ENCODE peak calls at places on chromosomes 1 and 21, in four cellular contexts. One of them, this sample, is unnamed.

GRCh38 chr21:39184050-39184980 is 1.1 kb upstream of the PSMG1 start:
- DNase-seq in NCI-H1092 treated with DMSO at 0.1 percent for 48 hours: peak
- DNase-seq in sigmoid colon: no peak
- DNase-seq in activated T-cell treated with anti-CD3 and anti-CD28 coated beads, Interleukin-2, amount 50 U/mL, for 48 hours: no peak
- DNase-seq in this sample: no peak

GRCh38 chr1:231694465-231695077 is 68.0 kb downstream of the DISC1 start:
- DNase-seq in NCI-H1092 treated with DMSO at 0.1 percent for 48 hours: no peak
- DNase-seq in sigmoid colon: no peak
- DNase-seq in activated T-cell treated with anti-CD3 and anti-CD28 coated beads, Interleukin-2, amount 50 U/mL, for 48 hours: no peak
- DNase-seq in this sample: no peak

GRCh38 chr1:161943713-161944112 is 80.0 kb downstream of the OLFML2B start:
- DNase-seq in NCI-H1092 treated with DMSO at 0.1 percent for 48 hours: peak
- DNase-seq in sigmoid colon: no peak
- DNase-seq in activated T-cell treated with anti-CD3 and anti-CD28 coated beads, Interleukin-2, amount 50 U/mL, for 48 hours: no peak
- DNase-seq in this sample: no peak

GRCh38 chr1:101520302-101520701 is 283.5 kb downstream of the S1PR1 start:
- DNase-seq in sigmoid colon: no peak
- DNase-seq in activated T-cell treated with anti-CD3 and anti-CD28 coated beads, Interleukin-2, amount 50 U/mL, for 48 hours: peak
- DNase-seq in NCI-H1092 treated with DMSO at 0.1 percent for 48 hours: peak
- DNase-seq in this sample: peak

GRCh38 chr1:185453496-185454192 is 136.6 kb upstream of the IVNS1ABP start:
- DNase-seq in NCI-H1092 treated with DMSO at 0.1 percent for 48 hours: no peak
- DNase-seq in sigmoid colon: no peak
- DNase-seq in activated T-cell treated with anti-CD3 and anti-CD28 coated beads, Interleukin-2, amount 50 U/mL, for 48 hours: no peak
- DNase-seq in this sample: no peak

GRCh38 chr1:172272087-172272486 is 148.4 kb upstream of the C1orf105 start:
- DNase-seq in NCI-H1092 treated with DMSO at 0.1 percent for 48 hours: no peak
- DNase-seq in activated T-cell treated with anti-CD3 and anti-CD28 coated beads, Interleukin-2, amount 50 U/mL, for 48 hours: no peak
- DNase-seq in sigmoid colon: no peak
- DNase-seq in this sample: no peak

GRCh38 chr1:217027403-217028080 is 304.3 kb upstream of the ESRRG start:
- DNase-seq in sigmoid colon: no peak
- DNase-seq in NCI-H1092 treated with DMSO at 0.1 percent for 48 hours: no peak
- DNase-seq in activated T-cell treated with anti-CD3 and anti-CD28 coated beads, Interleukin-2, amount 50 U/mL, for 48 hours: no peak
- DNase-seq in this sample: no peak

GRCh38 chr1:47738560-47739182 is 258.5 kb downstream of the TRABD2B start:
- DNase-seq in activated T-cell treated with anti-CD3 and anti-CD28 coated beads, Interleukin-2, amount 50 U/mL, for 48 hours: no peak
- DNase-seq in NCI-H1092 treated with DMSO at 0.1 percent for 48 hours: peak
- DNase-seq in sigmoid colon: no peak
- DNase-seq in this sample: no peak

GRCh38 chr1:145916745-145917144 is 1.8 kb downstream of the PEX11B start:
- DNase-seq in activated T-cell treated with anti-CD3 and anti-CD28 coated beads, Interleukin-2, amount 50 U/mL, for 48 hours: no peak
- DNase-seq in sigmoid colon: no peak
- DNase-seq in NCI-H1092 treated with DMSO at 0.1 percent for 48 hours: no peak
- DNase-seq in this sample: no peak

GRCh38 chr1:108884968-108885367 is 8.2 kb downstream of the GPSM2 start:
- DNase-seq in sigmoid colon: no peak
- DNase-seq in NCI-H1092 treated with DMSO at 0.1 percent for 48 hours: no peak
- DNase-seq in activated T-cell treated with anti-CD3 and anti-CD28 coated beads, Interleukin-2, amount 50 U/mL, for 48 hours: no peak
- DNase-seq in this sample: no peak

GRCh38 chr1:206555473-206555935 is 48.2 kb downstream of the RASSF5 start:
- DNase-seq in activated T-cell treated with anti-CD3 and anti-CD28 coated beads, Interleukin-2, amount 50 U/mL, for 48 hours: peak
- DNase-seq in sigmoid colon: no peak
- DNase-seq in NCI-H1092 treated with DMSO at 0.1 percent for 48 hours: peak
- DNase-seq in this sample: no peak